ENCODE peak calls at places on chromosomes 12 and 14, in five cellular contexts. One of them, this sample, is unnamed.

GRCh38 chr14:68514611-68515194 is 278.2 kb downstream of the ZFP36L1 start:
- DNase-seq in transverse colon: no peak
- DNase-seq in gastrocnemius medialis: no peak
- DNase-seq in natural killer cell: no peak
- DNase-seq in foreskin fibroblast: no peak
- DNase-seq in this sample: no peak

GRCh38 chr14:73025544-73025943 is 1.4 kb downstream of the ZFYVE1 start:
- DNase-seq in transverse colon: no peak
- DNase-seq in gastrocnemius medialis: no peak
- DNase-seq in natural killer cell: no peak
- DNase-seq in foreskin fibroblast: peak; percentile 19
- DNase-seq in this sample: no peak

GRCh38 chr12:49652921-49653520 is 29.7 kb downstream of the PRPF40B start:
- DNase-seq in transverse colon: no peak
- DNase-seq in foreskin fibroblast: no peak
- DNase-seq in gastrocnemius medialis: no peak
- DNase-seq in natural killer cell: no peak
- DNase-seq in this sample: no peak

GRCh38 chr14:75306917-75307699 is 28.5 kb downstream of the FOS start:
- DNase-seq in gastrocnemius medialis: no peak
- DNase-seq in natural killer cell: no peak
- DNase-seq in transverse colon: no peak
- DNase-seq in foreskin fibroblast: no peak
- DNase-seq in this sample: no peak

GRCh38 chr12:121626087-121626852 is at the start of gene ORAI1:
- DNase-seq in transverse colon: peak; percentile 98
- DNase-seq in foreskin fibroblast: peak; percentile 96
- DNase-seq in natural killer cell: peak; percentile 98
- DNase-seq in gastrocnemius medialis: peak; percentile 94
- DNase-seq in this sample: peak; percentile 96

GRCh38 chr12:106107566-106107965 is 31.2 kb downstream of the NUAK1 start:
- DNase-seq in natural killer cell: no peak
- DNase-seq in foreskin fibroblast: no peak
- DNase-seq in transverse colon: no peak
- DNase-seq in gastrocnemius medialis: no peak
- DNase-seq in this sample: no peak

GRCh38 chr14:24673534-24674203 is 39.7 kb upstream of the GZMB start:
- DNase-seq in transverse colon: peak; percentile 27
- DNase-seq in gastrocnemius medialis: no peak
- DNase-seq in foreskin fibroblast: no peak
- DNase-seq in natural killer cell: peak; percentile 52
- DNase-seq in this sample: no peak

GRCh38 chr12:108773798-108774788 is 42.8 kb upstream of the CORO1C start:
- DNase-seq in transverse colon: peak; percentile 78
- DNase-seq in foreskin fibroblast: peak; percentile 77
- DNase-seq in natural killer cell: no peak
- DNase-seq in gastrocnemius medialis: peak; percentile 88
- DNase-seq in this sample: no peak

GRCh38 chr12:58104443-58104842 is 163.1 kb downstream of the ATP23 start:
- DNase-seq in transverse colon: no peak
- DNase-seq in natural killer cell: no peak
- DNase-seq in foreskin fibroblast: no peak
- DNase-seq in gastrocnemius medialis: peak; percentile 4
- DNase-seq in this sample: no peak

GRCh38 chr12:121794532-121795028 is 1.1 kb upstream of the RHOF start:
- DNase-seq in gastrocnemius medialis: no peak
- DNase-seq in transverse colon: peak; percentile 46
- DNase-seq in foreskin fibroblast: no peak
- DNase-seq in natural killer cell: no peak
- DNase-seq in this sample: no peak

GRCh38 chr12:6703631-6704030 is 3.0 kb upstream of the PIANP start:
- DNase-seq in transverse colon: no peak
- DNase-seq in gastrocnemius medialis: no peak
- DNase-seq in foreskin fibroblast: no peak
- DNase-seq in natural killer cell: no peak
- DNase-seq in this sample: no peak

GRCh38 chr12:3751151-3752095 is 1.5 kb downstream of the CRACR2A start:
- DNase-seq in gastrocnemius medialis: no peak
- DNase-seq in natural killer cell: no peak
- DNase-seq in foreskin fibroblast: no peak
- DNase-seq in transverse colon: no peak
- DNase-seq in this sample: no peak

GRCh38 chr14:37869633-37870032 is 274.2 kb downstream of the TTC6 start:
- DNase-seq in natural killer cell: no peak
- DNase-seq in foreskin fibroblast: no peak
- DNase-seq in gastrocnemius medialis: no peak
- DNase-seq in transverse colon: no peak
- DNase-seq in this sample: no peak

GRCh38 chr14:81784084-81784483 is 250.4 kb upstream of the SEL1L start:
- DNase-seq in transverse colon: no peak
- DNase-seq in gastrocnemius medialis: no peak
- DNase-seq in natural killer cell: no peak
- DNase-seq in foreskin fibroblast: no peak
- DNase-seq in this sample: no peak

GRCh38 chr14:29236848-29237247 is 470.3 kb downstream of the FOXG1 start:
- DNase-seq in foreskin fibroblast: peak; percentile 79
- DNase-seq in natural killer cell: no peak
- DNase-seq in transverse colon: no peak
- DNase-seq in gastrocnemius medialis: no peak
- DNase-seq in this sample: no peak

GRCh38 chr14:54722791-54723432 is 156.0 kb downstream of the SAMD4A start:
- DNase-seq in foreskin fibroblast: no peak
- DNase-seq in transverse colon: no peak
- DNase-seq in natural killer cell: no peak
- DNase-seq in gastrocnemius medialis: no peak
- DNase-seq in this sample: no peak

GRCh38 chr12:26028953-26029740 is 70.7 kb downstream of the RASSF8 start:
- DNase-seq in foreskin fibroblast: peak; percentile 38
- DNase-seq in gastrocnemius medialis: no peak
- DNase-seq in natural killer cell: no peak
- DNase-seq in transverse colon: peak; percentile 15
- DNase-seq in this sample: no peak

GRCh38 chr14:23024612-23025075 is 10.1 kb downstream of the PSMB5 start:
- DNase-seq in foreskin fibroblast: no peak
- DNase-seq in gastrocnemius medialis: no peak
- DNase-seq in transverse colon: no peak
- DNase-seq in natural killer cell: no peak
- DNase-seq in this sample: no peak

GRCh38 chr14:34355584-34356266 is 106.3 kb downstream of the SPTSSA start:
- DNase-seq in gastrocnemius medialis: peak; percentile 4
- DNase-seq in foreskin fibroblast: peak; percentile 47
- DNase-seq in natural killer cell: no peak
- DNase-seq in transverse colon: no peak
- DNase-seq in this sample: no peak

GRCh38 chr12:107891967-107892366 is 117.5 kb downstream of the ASCL4 start:
- DNase-seq in transverse colon: no peak
- DNase-seq in natural killer cell: no peak
- DNase-seq in foreskin fibroblast: no peak
- DNase-seq in gastrocnemius medialis: no peak
- DNase-seq in this sample: no peak

GRCh38 chr14:50763386-50764007 is 67.5 kb downstream of the NIN start:
- DNase-seq in transverse colon: no peak
- DNase-seq in gastrocnemius medialis: no peak
- DNase-seq in foreskin fibroblast: peak; percentile 89
- DNase-seq in natural killer cell: no peak
- DNase-seq in this sample: no peak

GRCh38 chr14:105437723-105438500 is 18.3 kb downstream of the MTA1 start:
- DNase-seq in natural killer cell: no peak
- DNase-seq in foreskin fibroblast: no peak
- DNase-seq in gastrocnemius medialis: no peak
- DNase-seq in transverse colon: no peak
- DNase-seq in this sample: no peak

GRCh38 chr14:69695664-69696527 is 71.0 kb upstream of the SRSF5 start:
- DNase-seq in gastrocnemius medialis: no peak
- DNase-seq in natural killer cell: no peak
- DNase-seq in transverse colon: peak; percentile 76
- DNase-seq in foreskin fibroblast: no peak
- DNase-seq in this sample: no peak

GRCh38 chr14:75184447-75184846 is 8.0 kb upstream of the TMED10 start:
- DNase-seq in foreskin fibroblast: peak; percentile 36
- DNase-seq in transverse colon: no peak
- DNase-seq in natural killer cell: no peak
- DNase-seq in gastrocnemius medialis: no peak
- DNase-seq in this sample: no peak

GRCh38 chr14:104749111-104749649 is 3.8 kb upstream of the SIVA1 start:
- DNase-seq in natural killer cell: no peak
- DNase-seq in transverse colon: peak; percentile 68
- DNase-seq in gastrocnemius medialis: peak; percentile 76
- DNase-seq in foreskin fibroblast: peak; percentile 67
- DNase-seq in this sample: no peak

GRCh38 chr12:113413488-113413939 is 8.7 kb upstream of the SDSL start:
- DNase-seq in foreskin fibroblast: no peak
- DNase-seq in gastrocnemius medialis: no peak
- DNase-seq in transverse colon: peak; percentile 15
- DNase-seq in natural killer cell: no peak
- DNase-seq in this sample: no peak

GRCh38 chr12:19542606-19543005 is 103.3 kb downstream of the AEBP2 start:
- DNase-seq in gastrocnemius medialis: no peak
- DNase-seq in transverse colon: no peak
- DNase-seq in foreskin fibroblast: no peak
- DNase-seq in natural killer cell: no peak
- DNase-seq in this sample: no peak

GRCh38 chr14:32361674-32362073 is 32.6 kb downstream of the AKAP6 start:
- DNase-seq in natural killer cell: no peak
- DNase-seq in gastrocnemius medialis: no peak
- DNase-seq in foreskin fibroblast: no peak
- DNase-seq in transverse colon: no peak
- DNase-seq in this sample: no peak

GRCh38 chr12:55685671-55686070 is 22.0 kb downstream of the ITGA7 start:
- DNase-seq in gastrocnemius medialis: no peak
- DNase-seq in transverse colon: no peak
- DNase-seq in foreskin fibroblast: no peak
- DNase-seq in natural killer cell: no peak
- DNase-seq in this sample: no peak

GRCh38 chr14:99274346-99275221 is 2.6 kb upstream of the BCL11B start:
- DNase-seq in natural killer cell: peak; percentile 49
- DNase-seq in foreskin fibroblast: peak; percentile 68
- DNase-seq in transverse colon: peak; percentile 75
- DNase-seq in gastrocnemius medialis: no peak
- DNase-seq in this sample: peak; percentile 80

GRCh38 chr14:68986926-68987652 is 8.0 kb upstream of the ACTN1 start:
- DNase-seq in gastrocnemius medialis: no peak
- DNase-seq in natural killer cell: no peak
- DNase-seq in transverse colon: no peak
- DNase-seq in foreskin fibroblast: no peak
- DNase-seq in this sample: no peak

GRCh38 chr12:125549171-125549570 is 483.9 kb downstream of the AACS start:
- DNase-seq in natural killer cell: no peak
- DNase-seq in transverse colon: no peak
- DNase-seq in gastrocnemius medialis: no peak
- DNase-seq in foreskin fibroblast: no peak
- DNase-seq in this sample: no peak

GRCh38 chr12:125552223-125552747 is 487.1 kb downstream of the AACS start:
- DNase-seq in natural killer cell: no peak
- DNase-seq in foreskin fibroblast: no peak
- DNase-seq in gastrocnemius medialis: no peak
- DNase-seq in transverse colon: no peak
- DNase-seq in this sample: no peak

GRCh38 chr12:125544979-125545378 is 479.7 kb downstream of the AACS start:
- DNase-seq in transverse colon: no peak
- DNase-seq in gastrocnemius medialis: no peak
- DNase-seq in natural killer cell: no peak
- DNase-seq in foreskin fibroblast: peak; percentile 4
- DNase-seq in this sample: no peak

GRCh38 chr12:125549836-125550235 is 484.6 kb downstream of the AACS start:
- DNase-seq in foreskin fibroblast: no peak
- DNase-seq in transverse colon: no peak
- DNase-seq in gastrocnemius medialis: no peak
- DNase-seq in natural killer cell: no peak
- DNase-seq in this sample: no peak
- TF ChIP-seq CTCF in foreskin fibroblast: peak; percentile 7
- TF ChIP-seq CTCF in transverse colon: no peak
- TF ChIP-seq CTCF in gastrocnemius medialis: no peak
- TF ChIP-seq CTCF in natural killer cell: no peak
- TF ChIP-seq CTCF in this sample: peak; percentile 43

GRCh38 chr14:20934148-20934762 is 21.0 kb upstream of the RNASE2 start:
- DNase-seq in transverse colon: peak; percentile 8
- DNase-seq in gastrocnemius medialis: no peak
- DNase-seq in foreskin fibroblast: no peak
- DNase-seq in natural killer cell: peak; percentile 19
- DNase-seq in this sample: peak; percentile 47
- TF ChIP-seq CTCF in transverse colon: peak; percentile 12
- TF ChIP-seq CTCF in gastrocnemius medialis: peak; percentile 12
- TF ChIP-seq CTCF in foreskin fibroblast: peak; percentile 51
- TF ChIP-seq CTCF in natural killer cell: no peak
- TF ChIP-seq CTCF in this sample: peak; percentile 71

GRCh38 chr12:46774011-46774633 is 51.7 kb downstream of the SLC38A4 start:
- DNase-seq in foreskin fibroblast: peak; percentile 44
- DNase-seq in transverse colon: no peak
- DNase-seq in natural killer cell: no peak
- DNase-seq in gastrocnemius medialis: peak; percentile 69
- DNase-seq in this sample: no peak

GRCh38 chr12:46773537-46773936 is 52.3 kb downstream of the SLC38A4 start:
- DNase-seq in natural killer cell: no peak
- DNase-seq in foreskin fibroblast: no peak
- DNase-seq in transverse colon: no peak
- DNase-seq in gastrocnemius medialis: no peak
- DNase-seq in this sample: no peak

GRCh38 chr12:46775796-46776195 is 50.0 kb downstream of the SLC38A4 start:
- DNase-seq in transverse colon: no peak
- DNase-seq in foreskin fibroblast: no peak
- DNase-seq in natural killer cell: no peak
- DNase-seq in gastrocnemius medialis: no peak
- DNase-seq in this sample: no peak

GRCh38 chr12:46770501-46771183 is 55.2 kb downstream of the SLC38A4 start:
- DNase-seq in gastrocnemius medialis: peak; percentile 64
- DNase-seq in natural killer cell: no peak
- DNase-seq in transverse colon: no peak
- DNase-seq in foreskin fibroblast: peak; percentile 75
- DNase-seq in this sample: no peak

GRCh38 chr12:46771268-46771837 is 54.4 kb downstream of the SLC38A4 start:
- DNase-seq in transverse colon: no peak
- DNase-seq in foreskin fibroblast: peak; percentile 19
- DNase-seq in gastrocnemius medialis: no peak
- DNase-seq in natural killer cell: no peak
- DNase-seq in this sample: no peak
- TF ChIP-seq CTCF in transverse colon: no peak
- TF ChIP-seq CTCF in foreskin fibroblast: no peak
- TF ChIP-seq CTCF in gastrocnemius medialis: no peak
- TF ChIP-seq CTCF in natural killer cell: no peak
- TF ChIP-seq CTCF in this sample: no peak

GRCh38 chr12:51216652-51217051 is 1.2 kb downstream of the POU6F1 start:
- DNase-seq in gastrocnemius medialis: no peak
- DNase-seq in transverse colon: no peak
- DNase-seq in natural killer cell: no peak
- DNase-seq in foreskin fibroblast: no peak
- DNase-seq in this sample: no peak

GRCh38 chr12:51217133-51217967 is 512 bp downstream of the POU6F1 start:
- DNase-seq in transverse colon: peak; percentile 72
- DNase-seq in natural killer cell: peak; percentile 50
- DNase-seq in foreskin fibroblast: peak; percentile 9
- DNase-seq in gastrocnemius medialis: peak; percentile 36
- DNase-seq in this sample: peak; percentile 52

GRCh38 chr12:51218607-51219161 is 822 bp upstream of the POU6F1 start:
- DNase-seq in natural killer cell: no peak
- DNase-seq in foreskin fibroblast: no peak
- DNase-seq in transverse colon: no peak
- DNase-seq in gastrocnemius medialis: no peak
- DNase-seq in this sample: peak; percentile 15

GRCh38 chr12:51219345-51219744 is 1.5 kb upstream of the POU6F1 start:
- DNase-seq in foreskin fibroblast: no peak
- DNase-seq in natural killer cell: no peak
- DNase-seq in transverse colon: no peak
- DNase-seq in gastrocnemius medialis: no peak
- DNase-seq in this sample: no peak

GRCh38 chr12:51217968-51218606 is at the start of gene POU6F1:
- DNase-seq in foreskin fibroblast: peak; percentile 77
- DNase-seq in gastrocnemius medialis: peak; percentile 52
- DNase-seq in transverse colon: peak; percentile 74
- DNase-seq in natural killer cell: peak; percentile 63
- DNase-seq in this sample: peak; percentile 66
- TF ChIP-seq CTCF in foreskin fibroblast: peak; percentile 40
- TF ChIP-seq CTCF in gastrocnemius medialis: peak; percentile 58
- TF ChIP-seq CTCF in transverse colon: peak; percentile 79
- TF ChIP-seq CTCF in natural killer cell: peak; percentile 56
- TF ChIP-seq CTCF in this sample: peak; percentile 63

This sample was measured in progenitor cell of endocrine pancreas.